ENCODE peak calls at places on chromosome 13, in ten cellular contexts. Z, Q, A, T, G, E, L, M, J and B are unnamed samples.
A peak's percentile ranks its signal among the peaks of the same experiment; 100 is the strongest.

GRCh38 chr13:81001828-81002385 is 661.0 kb upstream of the SPRY2 start:
- DNase-seq in Q (no peak), G (no peak), J (no peak), A (no peak), Z (no peak), E (no peak), T (no peak), M (no peak), L (no peak), B (no peak)

GRCh38 chr13:98471895-98472294 is 105.0 kb downstream of the STK24 start:
- DNase-seq in A (no peak), Q (peak; percentile 44), J (peak; percentile 49), L (no peak), E (no peak), M (no peak), T (no peak), Z (no peak), G (no peak), B (no peak)

GRCh38 chr13:80939581-80939980 is 598.7 kb upstream of the SPRY2 start:
- DNase-seq in G (no peak), Z (no peak), M (no peak), Q (no peak), J (no peak), A (no peak), T (no peak), E (no peak), L (no peak), B (no peak)

GRCh38 chr13:110984798-110985197 is 69.9 kb upstream of the ANKRD10 start:
- DNase-seq in T (no peak), J (no peak), Q (no peak), G (no peak), L (no peak), Z (no peak), M (no peak), A (no peak), E (no peak), B (no peak)

GRCh38 chr13:24693862-24694471 is 13.8 kb downstream of the ATP12A start:
- DNase-seq in T (no peak), L (no peak), Q (no peak), A (peak; percentile 19), J (no peak), Z (peak; percentile 45), E (no peak), G (no peak), M (peak; percentile 35), B (no peak)

GRCh38 chr13:46535002-46535401 is 18.0 kb upstream of the LRCH1 start:
- DNase-seq in M (no peak), Z (no peak), J (no peak), E (no peak), Q (no peak), T (no peak), A (no peak), L (no peak), G (no peak), B (no peak)

GRCh38 chr13:43200307-43200706 is 176.9 kb downstream of the DNAJC15 start:
- DNase-seq in T (no peak), E (no peak), M (no peak), A (no peak), Z (no peak), L (no peak), J (no peak), G (no peak), Q (no peak), B (no peak)

GRCh38 chr13:80054806-80055205 is 286.1 kb downstream of the SPRY2 start:
- DNase-seq in G (no peak), J (no peak), L (no peak), M (no peak), Q (no peak), T (no peak), E (no peak), A (no peak), Z (peak; percentile 25), B (no peak)

GRCh38 chr13:81379183-81379582 is 1038.3 kb upstream of the SPRY2 start:
- DNase-seq in J (no peak), L (no peak), Q (no peak), G (no peak), A (no peak), Z (no peak), E (no peak), T (no peak), M (no peak), B (no peak)

GRCh38 chr13:77751513-77752456 is 54.3 kb downstream of the SLAIN1 start:
- DNase-seq in G (no peak), Z (peak; percentile 18), Q (no peak), J (no peak), L (no peak), A (no peak), E (peak; percentile 16), T (peak; percentile 4), M (peak; percentile 55), B (no peak)

GRCh38 chr13:101989798-101990350 is 412.0 kb downstream of the FGF14 start:
- DNase-seq in Z (no peak), A (no peak), T (no peak), E (no peak), J (no peak), G (no peak), M (no peak), L (no peak), Q (no peak), B (no peak)

GRCh38 chr13:110306340-110306959 is 507 bp downstream of the COL4A1 start:
- DNase-seq in Z (peak; percentile 58), E (no peak), G (no peak), M (no peak), T (no peak), L (peak; percentile 67), J (no peak), Q (no peak), A (no peak), B (no peak)

GRCh38 chr13:28805193-28805819 is 14.8 kb upstream of the MTUS2 start:
- DNase-seq in A (no peak), T (no peak), J (peak; percentile 48), E (no peak), M (no peak), Z (peak; percentile 19), G (no peak), L (no peak), Q (peak; percentile 24), B (no peak)

GRCh38 chr13:25330541-25330940 is 29.1 kb downstream of the NUP58 start:
- DNase-seq in T (no peak), Q (no peak), L (no peak), M (no peak), E (no peak), Z (peak; percentile 39), A (no peak), G (no peak), J (no peak), B (no peak)

GRCh38 chr13:58953638-58954037 is 1210.1 kb downstream of the DIAPH3 start:
- DNase-seq in G (no peak), Z (no peak), L (no peak), M (no peak), A (no peak), E (no peak), T (no peak), J (no peak), Q (no peak), B (no peak)

GRCh38 chr13:36158606-36159005 is 27.4 kb upstream of the DCLK1 start:
- DNase-seq in Z (no peak), A (no peak), M (no peak), J (no peak), G (no peak), E (no peak), Q (no peak), L (no peak), T (no peak), B (no peak)

GRCh38 chr13:78701383-78701782 is 42.4 kb upstream of the OBI1 start:
- DNase-seq in M (no peak), G (no peak), Q (no peak), Z (no peak), L (no peak), E (no peak), T (peak; percentile 3), J (no peak), A (no peak), B (no peak)

GRCh38 chr13:111245781-111246384 is 74.6 kb upstream of the TEX29 start:
- DNase-seq in A (no peak), Z (no peak), Q (no peak), G (no peak), E (no peak), J (no peak), T (peak; percentile 35), M (no peak), L (peak; percentile 15), B (no peak)

GRCh38 chr13:37539176-37539575 is 59.4 kb downstream of the POSTN start:
- DNase-seq in Z (no peak), G (no peak), E (no peak), Q (no peak), L (no peak), A (no peak), J (no peak), T (no peak), M (no peak), B (no peak)

GRCh38 chr13:32476892-32477291 is 49.0 kb upstream of the N4BP2L1 start:
- DNase-seq in L (no peak), J (no peak), Z (no peak), A (no peak), Q (no peak), G (no peak), M (no peak), E (no peak), T (no peak), B (no peak)

GRCh38 chr13:100392709-100393630 is 195.6 kb downstream of the GGACT start:
- DNase-seq in J (peak; percentile 18), E (no peak), G (peak; percentile 52), T (peak; percentile 98), Z (peak; percentile 99), M (no peak), Q (peak; percentile 83), A (peak; percentile 94), L (peak; percentile 93), B (peak; percentile 94)

GRCh38 chr13:30119476-30119875 is 187.9 kb downstream of the KATNAL1 start:
- DNase-seq in Q (no peak), Z (peak; percentile 94), G (no peak), T (peak; percentile 90), E (no peak), J (no peak), L (no peak), A (peak; percentile 56), M (peak; percentile 30), B (no peak)

GRCh38 chr13:45102136-45102802 is 18.0 kb upstream of the GTF2F2 start:
- DNase-seq in G (no peak), Q (no peak), J (no peak), L (no peak), A (no peak), E (no peak), M (no peak), T (no peak), Z (no peak), B (no peak)

GRCh38 chr13:46639033-46639981 is 86.3 kb downstream of the LRCH1 start:
- DNase-seq in Q (no peak), G (no peak), J (no peak), M (no peak), L (no peak), Z (no peak), E (no peak), T (no peak), A (no peak), B (no peak)

GRCh38 chr13:48446454-48446853 is 33.5 kb upstream of the LPAR6 start:
- DNase-seq in G (no peak), Z (peak; percentile 72), M (no peak), T (no peak), A (no peak), L (no peak), J (no peak), Q (no peak), E (no peak), B (no peak)

GRCh38 chr13:114136576-114136975 is 4.2 kb upstream of the RASA3 start:
- DNase-seq in E (no peak), J (no peak), G (no peak), T (no peak), Q (peak; percentile 2), L (no peak), M (no peak), A (no peak), Z (no peak), B (no peak)

GRCh38 chr13:59360108-59360507 is 803.6 kb downstream of the DIAPH3 start:
- DNase-seq in Q (no peak), A (no peak), Z (no peak), T (no peak), L (no peak), M (no peak), E (no peak), J (no peak), G (no peak), B (no peak)

GRCh38 chr13:110746443-110746842 is 32.9 kb downstream of the ING1 start:
- DNase-seq in E (no peak), A (no peak), T (peak; percentile 12), J (no peak), M (no peak), Z (no peak), L (no peak), Q (no peak), G (no peak), B (no peak)